ENCODE peak calls at places on chromosomes 12 and 14, in six cellular contexts. One of them, this sample, is unnamed.

GRCh38 chr12:111377440-111377839 is 8.5 kb upstream of the PHETA1 start:
- DNase-seq in neural progenitor cell: no peak
- DNase-seq in CD8-positive, alpha-beta T cell: no peak
- DNase-seq in IMR-90: no peak
- DNase-seq in mesendoderm: no peak
- DNase-seq in tibial artery: no peak
- DNase-seq in this sample: no peak

GRCh38 chr14:99072956-99073355 is 199.0 kb downstream of the BCL11B start:
- DNase-seq in IMR-90: no peak
- DNase-seq in tibial artery: no peak
- DNase-seq in CD8-positive, alpha-beta T cell: no peak
- DNase-seq in neural progenitor cell: no peak
- DNase-seq in mesendoderm: no peak
- DNase-seq in this sample: no peak

GRCh38 chr12:4857472-4858291 is 52.0 kb upstream of the KCNA1 start:
- DNase-seq in mesendoderm: peak
- DNase-seq in neural progenitor cell: peak
- DNase-seq in CD8-positive, alpha-beta T cell: peak
- DNase-seq in tibial artery: peak
- DNase-seq in IMR-90: peak
- DNase-seq in this sample: peak

GRCh38 chr12:110107369-110108281 is 16.5 kb upstream of the IFT81 start:
- DNase-seq in tibial artery: peak
- DNase-seq in mesendoderm: peak
- DNase-seq in neural progenitor cell: no peak
- DNase-seq in CD8-positive, alpha-beta T cell: no peak
- DNase-seq in IMR-90: peak
- DNase-seq in this sample: no peak

GRCh38 chr14:55581011-55581806 is 1.2 kb downstream of the KTN1 start:
- DNase-seq in mesendoderm: peak
- DNase-seq in tibial artery: peak
- DNase-seq in CD8-positive, alpha-beta T cell: peak
- DNase-seq in neural progenitor cell: no peak
- DNase-seq in IMR-90: no peak
- DNase-seq in this sample: no peak

GRCh38 chr14:90759370-90760054 is 56.7 kb downstream of the TTC7B start:
- DNase-seq in mesendoderm: no peak
- DNase-seq in CD8-positive, alpha-beta T cell: no peak
- DNase-seq in tibial artery: no peak
- DNase-seq in neural progenitor cell: no peak
- DNase-seq in IMR-90: no peak
- DNase-seq in this sample: no peak

GRCh38 chr14:102316746-102317563 is 2.6 kb upstream of the ZNF839 start:
- DNase-seq in tibial artery: peak
- DNase-seq in IMR-90: peak
- DNase-seq in CD8-positive, alpha-beta T cell: peak
- DNase-seq in neural progenitor cell: peak
- DNase-seq in mesendoderm: peak
- DNase-seq in this sample: peak

GRCh38 chr12:26195250-26195640 is at the start of gene SSPN:
- DNase-seq in CD8-positive, alpha-beta T cell: no peak
- DNase-seq in IMR-90: peak
- DNase-seq in mesendoderm: no peak
- DNase-seq in neural progenitor cell: peak
- DNase-seq in tibial artery: peak
- DNase-seq in this sample: peak

GRCh38 chr14:95320076-95320895 is 578 bp upstream of the CLMN start:
- DNase-seq in CD8-positive, alpha-beta T cell: no peak
- DNase-seq in IMR-90: no peak
- DNase-seq in neural progenitor cell: no peak
- DNase-seq in tibial artery: no peak
- DNase-seq in mesendoderm: peak
- DNase-seq in this sample: no peak

GRCh38 chr14:95039993-95040348 is 117.4 kb downstream of the DICER1 start:
- DNase-seq in mesendoderm: no peak
- DNase-seq in CD8-positive, alpha-beta T cell: no peak
- DNase-seq in tibial artery: no peak
- DNase-seq in IMR-90: no peak
- DNase-seq in neural progenitor cell: no peak
- DNase-seq in this sample: no peak

GRCh38 chr12:33671676-33672075 is 232.1 kb upstream of the SYT10 start:
- DNase-seq in IMR-90: no peak
- DNase-seq in mesendoderm: no peak
- DNase-seq in neural progenitor cell: no peak
- DNase-seq in CD8-positive, alpha-beta T cell: no peak
- DNase-seq in tibial artery: no peak
- DNase-seq in this sample: no peak

GRCh38 chr12:116922194-116922897 is 11.6 kb downstream of the FBXW8 start:
- DNase-seq in CD8-positive, alpha-beta T cell: no peak
- DNase-seq in neural progenitor cell: no peak
- DNase-seq in IMR-90: peak
- DNase-seq in mesendoderm: no peak
- DNase-seq in tibial artery: no peak
- DNase-seq in this sample: no peak

GRCh38 chr14:50778757-50779483 is 52.0 kb downstream of the NIN start:
- DNase-seq in mesendoderm: no peak
- DNase-seq in tibial artery: no peak
- DNase-seq in CD8-positive, alpha-beta T cell: no peak
- DNase-seq in neural progenitor cell: no peak
- DNase-seq in IMR-90: peak
- DNase-seq in this sample: no peak

GRCh38 chr12:121812320-121812871 is 8.6 kb downstream of the SETD1B start:
- DNase-seq in tibial artery: no peak
- DNase-seq in neural progenitor cell: peak
- DNase-seq in mesendoderm: peak
- DNase-seq in IMR-90: peak
- DNase-seq in CD8-positive, alpha-beta T cell: no peak
- DNase-seq in this sample: peak

GRCh38 chr14:26729851-26730250 is 132.0 kb upstream of the NOVA1 start:
- DNase-seq in IMR-90: no peak
- DNase-seq in mesendoderm: no peak
- DNase-seq in neural progenitor cell: no peak
- DNase-seq in CD8-positive, alpha-beta T cell: no peak
- DNase-seq in tibial artery: no peak
- DNase-seq in this sample: no peak

GRCh38 chr12:27343255-27344000 is 10.8 kb downstream of the BMAL2 start:
- DNase-seq in mesendoderm: peak
- DNase-seq in IMR-90: peak
- DNase-seq in neural progenitor cell: no peak
- DNase-seq in tibial artery: no peak
- DNase-seq in CD8-positive, alpha-beta T cell: no peak
- DNase-seq in this sample: no peak

GRCh38 chr12:56487448-56488040 is 417 bp downstream of the GLS2 start:
- DNase-seq in mesendoderm: peak
- DNase-seq in tibial artery: peak
- DNase-seq in IMR-90: no peak
- DNase-seq in CD8-positive, alpha-beta T cell: no peak
- DNase-seq in neural progenitor cell: peak
- DNase-seq in this sample: peak

GRCh38 chr14:65413739-65414045 is 1.2 kb downstream of the FUT8 start:
- DNase-seq in neural progenitor cell: no peak
- DNase-seq in IMR-90: no peak
- DNase-seq in mesendoderm: no peak
- DNase-seq in CD8-positive, alpha-beta T cell: no peak
- DNase-seq in tibial artery: no peak
- DNase-seq in this sample: no peak

GRCh38 chr12:111029305-111029704 is 108.9 kb upstream of the MYL2 start:
- DNase-seq in CD8-positive, alpha-beta T cell: no peak
- DNase-seq in tibial artery: no peak
- DNase-seq in neural progenitor cell: no peak
- DNase-seq in IMR-90: no peak
- DNase-seq in mesendoderm: no peak
- DNase-seq in this sample: no peak

GRCh38 chr12:132318135-132318534 is 11.3 kb downstream of the GALNT9 start:
- DNase-seq in tibial artery: no peak
- DNase-seq in CD8-positive, alpha-beta T cell: no peak
- DNase-seq in mesendoderm: no peak
- DNase-seq in IMR-90: no peak
- DNase-seq in neural progenitor cell: no peak
- DNase-seq in this sample: no peak

GRCh38 chr14:31802838-31803237 is 241.6 kb downstream of the NUBPL start:
- DNase-seq in IMR-90: no peak
- DNase-seq in CD8-positive, alpha-beta T cell: no peak
- DNase-seq in tibial artery: no peak
- DNase-seq in mesendoderm: no peak
- DNase-seq in neural progenitor cell: no peak
- DNase-seq in this sample: no peak

GRCh38 chr14:75493580-75494130 is 28.6 kb upstream of the BATF start:
- DNase-seq in neural progenitor cell: no peak
- DNase-seq in mesendoderm: no peak
- DNase-seq in IMR-90: no peak
- DNase-seq in CD8-positive, alpha-beta T cell: no peak
- DNase-seq in tibial artery: no peak
- DNase-seq in this sample: no peak

GRCh38 chr12:94941440-94941862 is 62.0 kb downstream of the NDUFA12 start:
- DNase-seq in tibial artery: peak
- DNase-seq in CD8-positive, alpha-beta T cell: peak
- DNase-seq in mesendoderm: no peak
- DNase-seq in IMR-90: peak
- DNase-seq in neural progenitor cell: peak
- DNase-seq in this sample: no peak

GRCh38 chr12:2999265-2999841 is 40.2 kb downstream of the TEAD4 start:
- DNase-seq in CD8-positive, alpha-beta T cell: no peak
- DNase-seq in tibial artery: no peak
- DNase-seq in neural progenitor cell: peak
- DNase-seq in mesendoderm: peak
- DNase-seq in IMR-90: no peak
- DNase-seq in this sample: no peak
- H3K27ac ChIP-seq in CD8-positive, alpha-beta T cell: no peak
- H3K27ac ChIP-seq in tibial artery: peak
- H3K27ac ChIP-seq in neural progenitor cell: no peak
- H3K27ac ChIP-seq in mesendoderm: peak
- H3K27ac ChIP-seq in IMR-90: no peak
- H3K27ac ChIP-seq in this sample: no peak

GRCh38 chr12:96170328-96170727 is 23.8 kb upstream of the ELK3 start:
- DNase-seq in tibial artery: no peak
- DNase-seq in neural progenitor cell: no peak
- DNase-seq in IMR-90: no peak
- DNase-seq in mesendoderm: no peak
- DNase-seq in CD8-positive, alpha-beta T cell: no peak
- DNase-seq in this sample: no peak

GRCh38 chr12:96164951-96165858 is 29.0 kb upstream of the ELK3 start:
- DNase-seq in neural progenitor cell: no peak
- DNase-seq in mesendoderm: no peak
- DNase-seq in tibial artery: no peak
- DNase-seq in IMR-90: no peak
- DNase-seq in CD8-positive, alpha-beta T cell: no peak
- DNase-seq in this sample: no peak

GRCh38 chr12:96170762-96171161 is 23.4 kb upstream of the ELK3 start:
- DNase-seq in IMR-90: no peak
- DNase-seq in tibial artery: no peak
- DNase-seq in CD8-positive, alpha-beta T cell: no peak
- DNase-seq in neural progenitor cell: no peak
- DNase-seq in mesendoderm: no peak
- DNase-seq in this sample: no peak

GRCh38 chr12:96166765-96167164 is 27.4 kb upstream of the ELK3 start:
- DNase-seq in IMR-90: no peak
- DNase-seq in tibial artery: no peak
- DNase-seq in neural progenitor cell: no peak
- DNase-seq in CD8-positive, alpha-beta T cell: no peak
- DNase-seq in mesendoderm: no peak
- DNase-seq in this sample: no peak

GRCh38 chr12:96167492-96167891 is 26.7 kb upstream of the ELK3 start:
- DNase-seq in neural progenitor cell: no peak
- DNase-seq in CD8-positive, alpha-beta T cell: no peak
- DNase-seq in IMR-90: no peak
- DNase-seq in tibial artery: no peak
- DNase-seq in mesendoderm: no peak
- DNase-seq in this sample: no peak
- H3K27ac ChIP-seq in neural progenitor cell: no peak
- H3K27ac ChIP-seq in CD8-positive, alpha-beta T cell: no peak
- H3K27ac ChIP-seq in IMR-90: no peak
- H3K27ac ChIP-seq in tibial artery: no peak
- H3K27ac ChIP-seq in mesendoderm: no peak
- H3K27ac ChIP-seq in this sample: no peak

GRCh38 chr12:58189030-58189429 is 247.7 kb downstream of the ATP23 start:
- DNase-seq in IMR-90: no peak
- DNase-seq in tibial artery: no peak
- DNase-seq in neural progenitor cell: no peak
- DNase-seq in mesendoderm: no peak
- DNase-seq in CD8-positive, alpha-beta T cell: no peak
- DNase-seq in this sample: no peak
- H3K27ac ChIP-seq in IMR-90: no peak
- H3K27ac ChIP-seq in tibial artery: no peak
- H3K27ac ChIP-seq in neural progenitor cell: no peak
- H3K27ac ChIP-seq in mesendoderm: no peak
- H3K27ac ChIP-seq in CD8-positive, alpha-beta T cell: no peak
- H3K27ac ChIP-seq in this sample: no peak

DNA sequence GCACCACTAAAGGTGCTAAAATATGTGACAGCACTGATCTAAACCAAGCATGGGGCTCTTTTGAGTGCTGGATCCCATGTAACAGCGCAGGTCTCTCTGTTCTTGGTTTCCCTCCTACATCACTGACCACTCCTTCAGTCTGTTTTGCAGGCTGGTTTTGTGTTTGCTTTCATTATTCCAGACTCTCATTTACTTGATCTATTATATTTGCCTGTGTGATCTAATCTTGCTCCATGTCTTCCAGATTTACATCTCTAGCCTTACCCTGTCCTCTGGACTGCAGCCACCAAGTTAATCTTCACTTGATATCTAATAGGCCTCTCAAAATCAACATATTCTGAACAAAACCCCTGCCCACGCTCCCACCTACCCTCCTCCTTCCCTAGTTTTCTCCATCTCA is 8.6 kb downstream of the GLIPR1 start:
- DNase-seq in CD8-positive, alpha-beta T cell: no peak
- DNase-seq in tibial artery: no peak
- DNase-seq in mesendoderm: no peak
- DNase-seq in neural progenitor cell: no peak
- DNase-seq in IMR-90: no peak
- DNase-seq in this sample: no peak
- H3K27ac ChIP-seq in CD8-positive, alpha-beta T cell: no peak
- H3K27ac ChIP-seq in tibial artery: no peak
- H3K27ac ChIP-seq in mesendoderm: no peak
- H3K27ac ChIP-seq in neural progenitor cell: no peak
- H3K27ac ChIP-seq in IMR-90: no peak
- H3K27ac ChIP-seq in this sample: no peak

DNA sequence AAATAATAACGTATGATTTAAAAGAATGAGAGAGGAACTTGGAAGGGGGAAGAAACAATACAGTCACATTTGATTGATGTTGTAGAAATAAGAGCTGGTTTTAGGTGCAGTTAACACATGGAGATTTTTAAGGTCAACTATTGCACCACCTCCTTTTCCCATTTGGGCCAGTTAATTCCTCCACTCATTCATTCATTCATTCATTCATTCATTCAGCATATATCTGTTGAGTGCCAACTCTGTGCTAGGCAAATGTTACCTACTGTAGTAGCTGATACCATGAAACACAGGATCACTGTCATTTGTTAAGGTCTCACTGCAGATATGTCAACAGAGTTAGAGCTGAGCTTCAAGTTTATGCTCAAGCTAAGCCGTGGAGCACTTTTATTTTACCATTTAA is 115.7 kb upstream of the ARID2 start:
- DNase-seq in CD8-positive, alpha-beta T cell: no peak
- DNase-seq in tibial artery: no peak
- DNase-seq in neural progenitor cell: no peak
- DNase-seq in IMR-90: no peak
- DNase-seq in mesendoderm: no peak
- DNase-seq in this sample: no peak
- H3K27ac ChIP-seq in CD8-positive, alpha-beta T cell: no peak
- H3K27ac ChIP-seq in tibial artery: no peak
- H3K27ac ChIP-seq in neural progenitor cell: no peak
- H3K27ac ChIP-seq in IMR-90: no peak
- H3K27ac ChIP-seq in mesendoderm: no peak
- H3K27ac ChIP-seq in this sample: no peak

This sample was measured in small intestine.